ENCODE peak calls at places on chromosomes 2 and 18, in ten cellular contexts. E, P, I, R, T, U, Q, F, Y and G are unnamed samples.

GRCh38 chr18:76672627-76673026 is 149.7 kb upstream of the ZNF236 start:
- DNase-seq in E (no peak), P (no peak), I (peak; percentile 82), R (no peak), T (no peak), U (no peak), Q (no peak), F (no peak), Y (no peak), G (no peak)

GRCh38 chr18:1017679-1018078 is 113.0 kb downstream of the ADCYAP1 start:
- DNase-seq in E (no peak), P (no peak), I (no peak), R (no peak), T (no peak), U (no peak), Q (no peak), F (no peak), Y (no peak), G (no peak)

GRCh38 chr2:1740714-1741584 is 3.4 kb downstream of the PXDN start:
- DNase-seq in E (no peak), P (no peak), I (no peak), R (no peak), T (no peak), U (no peak), Q (peak; percentile 62), F (no peak), Y (peak; percentile 27), G (peak; percentile 90)

GRCh38 chr2:109451671-109452070 is 162.1 kb downstream of the SEPTIN10 start:
- DNase-seq in E (no peak), P (no peak), I (no peak), R (no peak), T (no peak), U (no peak), Q (peak; percentile 20), F (no peak), Y (no peak), G (no peak)

GRCh38 chr2:209236369-209236768 is 187.5 kb upstream of the MAP2 start:
- DNase-seq in E (no peak), P (no peak), I (no peak), R (no peak), T (no peak), U (no peak), Q (no peak), F (no peak), Y (no peak), G (no peak)

GRCh38 chr18:31990823-31991222 is 27.8 kb upstream of the RNF125 start:
- DNase-seq in E (no peak), P (no peak), I (no peak), R (no peak), T (no peak), U (no peak), Q (no peak), F (no peak), Y (no peak), G (no peak)

GRCh38 chr2:162266468-162266754 is 23.2 kb upstream of the FAP start:
- DNase-seq in E (no peak), P (no peak), I (no peak), R (no peak), T (no peak), U (no peak), Q (no peak), F (no peak), Y (no peak), G (no peak)

GRCh38 chr2:210288376-210288775 is 26.6 kb downstream of the MYL1 start:
- DNase-seq in E (no peak), P (no peak), I (no peak), R (no peak), T (no peak), U (no peak), Q (no peak), F (no peak), Y (no peak), G (no peak)

GRCh38 chr2:195535911-195536522 is 121.0 kb upstream of the SLC39A10 start:
- DNase-seq in E (no peak), P (no peak), I (no peak), R (no peak), T (no peak), U (peak; percentile 58), Q (no peak), F (no peak), Y (peak; percentile 45), G (no peak)

GRCh38 chr2:112433932-112434730 is 686 bp upstream of the RGPD8 start:
- DNase-seq in E (peak; percentile 18), P (no peak), I (no peak), R (peak; percentile 37), T (no peak), U (no peak), Q (peak; percentile 61), F (no peak), Y (no peak), G (no peak)

GRCh38 chr2:67579207-67579606 is 182.1 kb downstream of the ETAA1 start:
- DNase-seq in E (no peak), P (no peak), I (peak; percentile 61), R (no peak), T (no peak), U (peak; percentile 5), Q (no peak), F (no peak), Y (no peak), G (no peak)

GRCh38 chr18:10419420-10420103 is 34.9 kb upstream of the APCDD1 start:
- DNase-seq in E (no peak), P (no peak), I (peak; percentile 88), R (no peak), T (no peak), U (no peak), Q (no peak), F (no peak), Y (no peak), G (no peak)

GRCh38 chr2:128408349-128409305 is 90.0 kb upstream of the HS6ST1 start:
- DNase-seq in E (no peak), P (peak; percentile 53), I (peak; percentile 84), R (peak; percentile 15), T (no peak), U (no peak), Q (no peak), F (no peak), Y (peak; percentile 26), G (peak; percentile 69)

GRCh38 chr2:179107737-179108136 is 57.8 kb upstream of the CCDC141 start:
- DNase-seq in E (no peak), P (peak; percentile 6), I (peak; percentile 27), R (no peak), T (no peak), U (peak; percentile 91), Q (no peak), F (no peak), Y (no peak), G (peak; percentile 48)

GRCh38 chr18:33517950-33518349 is 60.1 kb upstream of the ASXL3 start:
- DNase-seq in E (no peak), P (no peak), I (no peak), R (no peak), T (no peak), U (no peak), Q (no peak), F (no peak), Y (no peak), G (no peak)

DNA sequence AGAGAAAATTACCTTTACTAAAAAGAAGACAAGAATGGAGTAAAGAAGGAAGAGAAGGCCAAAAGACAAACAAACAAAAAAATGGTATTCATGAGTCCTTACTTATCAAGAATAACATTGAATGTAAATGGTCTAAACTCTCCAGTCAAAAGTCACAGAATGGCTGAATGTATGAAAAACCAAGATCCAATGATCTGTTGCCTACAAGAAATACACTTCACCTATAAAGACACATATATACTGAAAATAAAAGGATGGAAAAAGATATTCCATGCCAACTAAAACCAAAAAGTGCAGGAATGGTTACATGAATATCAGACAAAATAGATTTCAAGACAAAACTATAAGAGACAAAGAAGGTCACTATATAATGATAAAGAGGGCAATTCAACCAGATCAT is 65.0 kb upstream of the ASXL3 start:
- DNase-seq in E (no peak), P (no peak), I (no peak), R (no peak), T (no peak), U (no peak), Q (no peak), F (no peak), Y (no peak), G (no peak)
- H3K27ac ChIP-seq in E (no peak overlapping the region), P (no peak overlapping the region), I (no peak overlapping the region), R (no peak overlapping the region), T (no peak overlapping the region), U (no peak overlapping the region), Q (no peak overlapping the region), F (no peak overlapping the region), Y (no peak overlapping the region), G (no peak overlapping the region)

GRCh38 chr2:66390811-66391210 is 44.1 kb upstream of the MEIS1 start:
- DNase-seq in E (no peak), P (peak; percentile 71), I (no peak), R (no peak), T (no peak), U (no peak), Q (no peak), F (no peak), Y (no peak), G (no peak)
- H3K4me3 ChIP-seq in E (no peak overlapping the region), P (no peak overlapping the region), I (no peak overlapping the region), R (no peak overlapping the region), T (no peak overlapping the region), U (no peak overlapping the region), Q (no peak overlapping the region), F (peak overlapping the region; percentile 54), Y (no peak overlapping the region), G (no peak overlapping the region)

DNA sequence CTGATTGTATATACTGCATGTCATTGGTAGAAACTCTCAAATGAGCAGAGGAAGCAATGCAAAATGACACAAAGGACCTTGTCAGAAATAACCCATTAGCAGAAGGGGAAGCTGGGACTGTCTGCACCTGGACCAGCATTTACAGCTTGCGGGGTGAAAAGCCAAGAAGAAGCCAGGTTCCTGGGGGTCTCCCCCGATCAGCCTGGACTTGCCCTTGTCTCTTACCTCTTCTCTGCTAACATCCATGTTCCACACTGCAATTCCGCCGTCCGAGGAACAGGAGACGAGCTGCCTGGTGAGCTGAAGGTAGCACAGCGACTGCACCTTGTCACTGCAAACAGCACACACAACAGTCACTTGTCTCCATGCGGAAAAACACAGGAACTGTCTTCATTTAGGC is 51.1 kb downstream of the WDFY1 start:
- DNase-seq in E (no peak), P (no peak), I (no peak), R (no peak), T (no peak), U (no peak), Q (no peak), F (no peak), Y (no peak), G (no peak)
- H3K36me3 ChIP-seq in E (no peaks in the 10 kb centered on the region), P (peaks cover 27% of the 10 kb centered on the region), I (peaks cover 17% of the 10 kb centered on the region), R (no peaks in the 10 kb centered on the region), T (peaks cover 81% of the 10 kb centered on the region), U (peaks cover 13% of the 10 kb centered on the region), Q (peaks cover 8% of the 10 kb centered on the region), F (peaks cover 14% of the 10 kb centered on the region), Y (peaks cover 23% of the 10 kb centered on the region), G (peaks cover 87% of the 10 kb centered on the region)

DNA sequence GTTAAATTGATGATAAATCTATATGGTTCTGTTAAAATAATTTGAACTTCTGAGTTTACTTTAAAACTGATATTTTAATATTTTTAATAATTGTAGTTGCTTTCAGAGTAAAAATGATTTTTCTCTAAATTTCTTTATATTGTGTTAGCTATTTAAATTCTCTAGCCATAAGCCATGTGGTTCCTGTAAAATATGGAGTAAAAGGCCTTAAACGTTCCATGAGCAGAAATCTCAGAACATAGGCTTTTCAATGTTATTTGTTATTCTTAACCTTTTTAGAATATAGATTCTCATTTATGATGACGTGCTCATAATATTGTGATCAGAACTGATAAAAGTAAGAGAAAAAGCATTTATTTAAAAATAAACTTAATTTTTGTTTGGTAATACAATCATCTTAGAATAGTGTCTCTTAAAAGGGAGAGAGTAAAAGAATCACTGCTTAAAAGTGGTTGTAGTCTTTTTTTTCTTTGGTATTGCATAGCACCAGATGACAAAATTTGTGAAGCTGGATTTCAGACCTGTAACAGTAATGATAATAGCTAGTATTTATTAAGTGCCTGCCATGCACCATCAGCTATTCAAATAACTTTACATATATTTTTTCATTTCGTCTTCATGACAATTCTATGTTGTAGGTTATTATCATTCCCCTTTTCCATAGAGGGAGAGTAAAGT is 2.7 kb downstream of the BMPR2 start:
- DNase-seq in E (no peak), P (no peak), I (no peak), R (no peak), T (no peak), U (no peak), Q (no peak), F (no peak), Y (no peak), G (no peak)
- H3K27ac ChIP-seq in E (peak overlapping the region; percentile 98), P (no peak overlapping the region), I (no peak overlapping the region), R (no peak overlapping the region), T (peak overlapping the region; percentile 99), U (no peak overlapping the region), Q (peak overlapping the region; percentile 98), F (no peak overlapping the region), Y (no peak overlapping the region), G (no peak overlapping the region)